ENCODE peak calls at places on chromosomes 1 and 21, in five cellular contexts. N is tibial nerve, A is cardiac muscle cell, U is IMR-90, H is transverse colon. M is an unnamed sample.

GRCh38 chr1:2396476-2396875 is 4.8 kb downstream of the RER1 start:
- DNase-seq in N (no peak), A (no peak), U (no peak), H (no peak), M (no peak)

GRCh38 chr1:34433099-34433498 is 256.4 kb downstream of the C1orf94 start:
- DNase-seq in N (no peak), A (no peak), U (no peak), H (no peak), M (no peak)

GRCh38 chr1:17184161-17184665 is 20.7 kb upstream of the PADI1 start:
- DNase-seq in N (no peak), A (no peak), U (no peak), H (no peak), M (no peak)

GRCh38 chr1:112849967-112850641 is 105.9 kb downstream of the SLC16A1 start:
- DNase-seq in N (no peak), A (no peak), U (no peak), H (no peak), M (no peak)

GRCh38 chr1:99650773-99651437 is 5.0 kb downstream of the PALMD start:
- DNase-seq in N (no peak), A (peak; percentile 63), U (no peak), H (no peak), M (no peak)

GRCh38 chr1:84190455-84190854 is 46.4 kb downstream of the PRKACB start:
- DNase-seq in N (no peak), A (no peak), U (no peak), H (no peak), M (no peak)

GRCh38 chr1:32713081-32713480 is 10.5 kb upstream of the SYNC start:
- DNase-seq in N (no peak), A (no peak), U (no peak), H (no peak), M (no peak)

GRCh38 chr1:221509575-221510360 is 232.1 kb downstream of the DUSP10 start:
- DNase-seq in N (no peak), A (peak; percentile 25), U (no peak), H (no peak), M (no peak)

GRCh38 chr1:91151702-91152101 is 129.9 kb upstream of the ZNF644 start:
- DNase-seq in N (no peak), A (no peak), U (no peak), H (no peak), M (no peak)

GRCh38 chr21:46145840-46146691 is 9.3 kb downstream of the FTCD start:
- DNase-seq in N (no peak), A (no peak), U (no peak), H (no peak), M (no peak)

DNA sequence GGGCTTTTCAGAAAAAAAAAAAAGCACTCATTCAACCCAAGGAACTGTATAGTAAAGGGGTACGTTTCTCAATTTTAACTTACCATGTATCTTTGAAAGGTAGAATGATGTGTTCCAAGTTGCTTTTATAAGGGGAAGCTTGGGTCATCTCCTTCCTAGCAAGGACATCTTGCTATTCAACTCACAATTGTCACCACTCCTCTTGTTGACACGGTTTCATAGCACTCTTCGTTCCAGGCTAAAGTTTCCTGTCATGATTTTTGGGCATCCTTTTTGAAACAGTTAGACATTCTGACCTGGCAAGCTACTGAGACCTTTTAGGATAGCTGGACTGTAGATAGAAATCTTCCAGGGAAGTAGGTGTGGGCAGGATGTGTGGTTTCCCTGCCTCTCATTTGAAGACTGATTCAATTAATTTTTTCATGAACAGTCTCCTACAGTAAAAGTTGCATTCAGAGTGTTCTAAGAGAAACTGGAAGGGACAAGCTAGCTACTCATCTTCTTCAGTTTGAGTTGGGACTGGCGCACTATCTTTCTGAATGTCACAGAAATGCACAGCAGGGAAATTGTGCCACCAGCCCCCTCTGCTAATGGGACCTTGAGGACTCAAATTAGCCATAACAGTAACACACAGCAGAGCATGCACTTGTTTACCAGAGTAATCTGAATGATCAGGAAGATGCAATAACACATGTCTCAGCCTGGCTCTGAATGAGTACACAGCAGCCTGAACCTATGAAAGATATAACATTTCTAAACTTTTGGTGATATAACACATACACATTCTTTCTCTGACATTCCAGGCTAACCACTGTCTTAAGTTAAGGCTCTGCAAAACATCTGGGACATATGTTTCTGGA is 53.4 kb upstream of the CNN3 start:
- DNase-seq in N (no peak), A (peak; percentile 50), U (peak; percentile 81), H (no peak), M (no peak)
- H3K27ac ChIP-seq in N (peak overlapping the region; percentile 70), A (no peak overlapping the region), U (no peak overlapping the region), H (peak overlapping the region; percentile 74), M (no peak overlapping the region)

DNA sequence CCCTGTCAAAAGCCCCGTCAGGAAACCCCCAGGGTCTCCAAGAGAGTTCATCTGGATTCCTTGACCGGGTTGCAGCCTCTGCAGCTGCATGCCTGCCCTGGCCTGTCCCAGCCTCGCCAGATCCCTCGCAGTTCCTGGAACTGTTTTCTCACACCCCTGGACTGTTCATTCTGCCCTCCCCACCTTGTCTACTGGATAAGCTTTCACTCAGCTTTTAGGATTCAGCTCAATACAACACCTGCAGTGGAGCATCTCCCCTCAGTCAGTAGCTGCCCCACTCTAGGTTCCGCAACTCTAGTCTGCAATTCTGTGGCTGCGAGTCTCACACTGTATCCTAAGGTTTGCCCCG is 67.2 kb downstream of the FAM163A start:
- DNase-seq in N (no peak), A (no peak), U (no peak), H (no peak), M (no peak)
- TF ChIP-seq CTCF in N (no peak), A (no peak), U (no peak), H (no peak), M (no peak)

DNA sequence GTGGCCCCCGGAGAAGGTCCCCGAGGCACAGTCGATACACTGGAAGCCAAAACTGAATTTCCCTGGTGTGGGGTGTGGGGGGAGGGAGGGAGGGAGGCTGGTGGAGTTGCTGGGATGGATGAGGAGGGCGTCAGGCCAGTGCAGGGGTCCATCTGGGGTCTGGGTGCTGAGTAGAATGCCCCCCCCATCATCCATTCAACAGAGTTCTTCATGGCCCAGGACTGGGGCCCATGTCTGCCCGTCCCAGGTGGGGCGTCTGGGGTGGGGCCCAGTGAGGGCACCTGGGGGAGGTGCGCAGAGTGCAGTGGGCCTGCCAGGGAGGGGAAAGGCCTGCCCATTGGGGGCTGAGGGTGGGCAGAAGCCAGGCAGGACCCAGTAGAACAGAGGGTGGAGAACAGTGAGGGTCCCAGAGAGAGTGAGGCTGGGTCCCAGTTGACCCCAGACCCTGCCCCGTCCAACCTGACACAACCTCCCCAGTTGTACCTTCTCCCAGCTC is 1.9 kb downstream of the TNFRSF18 start:
- DNase-seq in N (no peak), A (no peak), U (no peak), H (no peak), M (no peak)
- H3K27ac ChIP-seq in N (no peak overlapping the region), A (no peak overlapping the region), U (no peak overlapping the region), H (no peak overlapping the region), M (no peak overlapping the region)

DNA sequence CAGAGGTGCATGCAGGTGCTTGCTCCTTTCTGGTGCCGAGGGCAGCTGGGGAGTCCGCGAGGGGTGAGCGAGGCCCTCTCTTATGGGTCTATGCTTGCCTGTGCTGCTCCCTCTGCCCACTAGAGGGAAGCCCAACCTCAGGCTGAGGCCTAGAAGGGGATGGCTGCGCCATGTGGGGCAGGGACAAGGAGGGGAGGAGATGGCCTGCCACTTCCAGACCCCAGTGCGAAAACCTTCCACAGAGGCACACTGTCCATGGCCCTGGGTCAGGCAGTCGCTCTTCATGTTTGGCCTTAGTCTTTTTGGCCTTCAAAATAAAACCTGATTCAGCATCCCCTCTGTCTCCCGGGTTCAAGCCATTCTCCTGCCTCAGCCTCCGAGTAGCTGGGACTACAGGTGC is 14.0 kb downstream of the RHBG start:
- DNase-seq in N (peak; percentile 47), A (peak; percentile 66), U (peak; percentile 51), H (peak; percentile 60), M (no peak)
- TF ChIP-seq CTCF in N (peak; percentile 67), A (peak; percentile 89), U (peak; percentile 86), H (peak; percentile 66), M (peak; percentile 72)

DNA sequence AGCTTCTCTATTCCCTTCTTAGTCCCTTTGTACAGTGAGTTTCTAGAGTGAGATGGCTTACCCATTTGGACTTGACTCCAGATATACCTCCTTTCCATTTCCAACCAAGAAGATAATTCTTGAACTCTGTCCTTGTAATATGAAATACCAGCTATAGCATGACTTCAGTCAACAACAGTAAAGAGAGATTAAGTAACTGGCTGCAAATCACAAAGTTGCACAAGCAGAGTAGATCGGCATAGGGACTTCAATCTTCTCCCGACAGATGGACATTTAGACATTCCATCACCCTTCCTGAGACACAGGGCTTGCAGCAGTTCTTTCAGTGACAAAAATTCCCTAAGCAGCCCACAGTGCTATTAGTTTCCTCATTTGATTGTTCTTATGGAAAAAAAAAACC is 44.6 kb downstream of the JAK1 start:
- DNase-seq in N (no peak), A (peak; percentile 37), U (no peak), H (no peak), M (no peak)
- H3K27ac ChIP-seq in N (no peak overlapping the region), A (no peak overlapping the region), U (no peak overlapping the region), H (no peak overlapping the region), M (no peak overlapping the region)

DNA sequence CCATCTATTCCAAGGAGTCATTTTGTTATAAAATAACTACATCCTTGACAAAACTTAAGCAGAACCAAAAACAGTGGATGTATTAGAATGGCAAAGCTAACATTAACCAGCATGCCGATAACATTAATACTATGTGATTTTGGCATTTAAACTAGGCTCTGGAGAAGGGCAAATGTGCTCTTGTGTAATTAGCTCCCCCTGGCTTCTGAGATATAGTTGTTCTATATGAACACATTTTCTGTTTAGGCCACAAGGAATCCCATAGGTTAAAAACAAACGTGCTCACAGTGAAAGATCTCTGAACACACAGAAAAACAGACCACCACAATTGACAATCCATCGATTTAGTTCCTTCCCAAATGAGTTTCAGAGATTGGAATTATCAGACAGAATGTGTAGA is 57.4 kb upstream of the TARS2 start:
- DNase-seq in N (no peak), A (peak; percentile 40), U (peak; percentile 7), H (no peak), M (no peak)
- TF ChIP-seq CTCF in N (no peak), A (peak; percentile 33), U (no peak), H (peak; percentile 11), M (no peak)

GRCh38 chr1:150392627-150393026 is 28.7 kb downstream of the RPRD2 start:
- DNase-seq in N (no peak), A (no peak), U (no peak), H (no peak), M (no peak)
- H3K27ac ChIP-seq in N (no peak overlapping the region), A (no peak overlapping the region), U (no peak overlapping the region), H (no peak overlapping the region), M (no peak overlapping the region)

DNA sequence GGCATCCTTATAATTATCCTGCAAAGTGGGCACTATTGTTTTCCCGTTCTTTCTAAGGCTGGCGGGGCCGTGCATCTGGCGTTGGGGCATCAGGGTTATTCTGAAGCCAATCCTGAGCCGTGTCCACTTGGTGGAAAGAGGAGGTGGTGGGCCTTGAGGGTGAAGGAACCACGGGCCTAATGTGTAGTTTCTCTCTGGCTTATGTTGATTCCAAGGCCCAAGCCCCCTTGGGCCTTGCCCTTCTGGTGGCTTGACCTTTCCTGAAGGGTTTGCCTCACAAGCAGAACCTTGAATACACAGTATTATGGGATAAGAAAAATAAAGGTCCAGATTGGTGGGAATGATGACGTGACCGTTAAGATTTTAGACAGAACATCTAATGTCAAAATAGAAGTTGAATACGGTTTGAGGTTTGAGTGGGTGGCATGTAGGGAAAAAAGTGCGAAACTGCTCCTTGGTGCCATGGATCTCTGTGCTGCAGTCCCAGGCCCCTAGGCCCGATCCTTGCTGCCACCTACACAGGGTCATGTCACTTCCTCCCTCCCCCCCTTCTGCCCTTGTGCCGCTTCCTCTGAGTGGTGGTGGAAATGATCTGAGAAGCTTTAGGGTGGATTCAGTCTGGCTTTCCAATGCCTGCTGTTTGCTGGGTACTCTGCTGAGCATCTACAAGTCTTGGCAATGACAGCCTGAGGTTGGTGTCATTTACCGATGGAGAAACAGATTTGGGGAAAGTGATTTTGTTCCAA is 90.5 kb downstream of the PRDM2 start:
- DNase-seq in N (no peak), A (no peak), U (no peak), H (no peak), M (no peak)
- TF ChIP-seq CTCF in N (no peak), A (no peak), U (no peak), H (no peak), M (no peak)

GRCh38 chr1:204731509-204731908 is 46.0 kb upstream of the LRRN2 start:
- DNase-seq in N (no peak), A (no peak), U (no peak), H (no peak), M (no peak)
- H3K27ac ChIP-seq in N (no peak overlapping the region), A (no peak overlapping the region), U (no peak overlapping the region), H (no peak overlapping the region), M (no peak overlapping the region)